ENCODE peak calls at places on chromosomes 12 and 14, in ten cellular contexts. Q is astrocyte of the cerebellum; O is Calu3; I is H7; Y is astrocyte; J is PC-9; Z is hippocampal formation; D is stimulated activated CD4-positive, alpha-beta T cell treated with anti-CD3 and anti-CD28 coated beads, Interleukin-12 subunit alpha, Interleukin-12 subunit beta, amount 100 ng/mL, for 4 hours; E is CD4-positive, alpha-beta memory T cell; B is prostate gland. V is an unnamed sample.

GRCh38 chr12:109734219-109735000 is 20.8 kb downstream of the FAM222A start:
- DNase-seq in J (no peak), Z (no peak), E (no peak), B (no peak), I (peak), O (no peak), Y (no peak), D (no peak), Q (no peak), V (no peak)

GRCh38 chr14:24113379-24113800 is 1.2 kb upstream of the DCAF11 start:
- DNase-seq in B (no peak), D (no peak), Q (no peak), O (no peak), Z (no peak), I (no peak), E (no peak), Y (no peak), J (no peak), V (no peak)

GRCh38 chr12:123268850-123269249 is 2.8 kb downstream of the CDK2AP1 start:
- DNase-seq in D (no peak), O (no peak), J (no peak), B (no peak), E (no peak), Y (no peak), I (peak), Z (peak), Q (no peak), V (no peak)

GRCh38 chr12:53236443-53237111 is 4.6 kb upstream of the RARG start:
- DNase-seq in B (no peak), Q (no peak), I (peak), J (no peak), Z (no peak), E (peak), D (no peak), O (no peak), Y (no peak), V (no peak)

GRCh38 chr12:12185424-12185823 is 81.4 kb downstream of the LRP6 start:
- DNase-seq in D (no peak), E (no peak), O (no peak), Q (no peak), Y (no peak), I (no peak), J (no peak), Z (no peak), B (no peak), V (no peak)

GRCh38 chr12:3453947-3454675 is 36.9 kb upstream of the PRMT8 start:
- DNase-seq in Z (no peak), J (peak), E (no peak), I (peak), Q (peak), Y (peak), O (peak), D (no peak), B (no peak), V (no peak)

GRCh38 chr12:87848248-87848868 is 180.8 kb downstream of the C12orf50 start:
- DNase-seq in B (peak), D (no peak), Y (peak), J (no peak), Q (peak), E (peak), I (peak), Z (no peak), O (peak), V (peak)

GRCh38 chr12:105322070-105322469 is 8.4 kb upstream of the C12orf75 start:
- DNase-seq in O (no peak), J (no peak), D (no peak), I (no peak), B (no peak), Y (peak), E (no peak), Q (no peak), Z (no peak), V (no peak)

GRCh38 chr14:86858043-86858442 is 1134.9 kb downstream of the GALC start:
- DNase-seq in J (no peak), Y (peak), Q (peak), E (no peak), Z (no peak), O (no peak), D (no peak), I (no peak), B (no peak), V (no peak)

GRCh38 chr12:57008113-57008687 is 1.9 kb upstream of the ZBTB39 start:
- DNase-seq in E (peak), B (no peak), D (no peak), Z (no peak), Q (peak), J (peak), O (peak), I (peak), Y (peak), V (no peak)

GRCh38 chr14:28599191-28599590 is 167.4 kb upstream of the FOXG1 start:
- DNase-seq in Y (no peak), B (no peak), I (no peak), Z (no peak), J (no peak), Q (no peak), D (no peak), E (no peak), O (no peak), V (no peak)

GRCh38 chr12:76012656-76013055 is 18.9 kb downstream of the PHLDA1 start:
- DNase-seq in D (no peak), Q (no peak), B (no peak), E (no peak), O (no peak), Y (no peak), Z (no peak), J (no peak), I (no peak), V (no peak)

GRCh38 chr14:90903101-90903500 is 86.9 kb upstream of the TTC7B start:
- DNase-seq in D (peak), B (peak), Y (peak), Z (peak), J (peak), I (peak), Q (peak), E (peak), O (peak), V (peak)

GRCh38 chr14:67358914-67359313 is 690 bp downstream of the ATP6V1D start:
- DNase-seq in Y (no peak), I (peak), Q (no peak), B (no peak), D (no peak), J (no peak), Z (no peak), E (no peak), O (no peak), V (no peak)

GRCh38 chr14:103930051-103930604 is 1.9 kb downstream of the TDRD9 start:
- DNase-seq in I (no peak), E (no peak), Q (no peak), D (no peak), O (no peak), J (peak), Z (no peak), Y (no peak), B (no peak), V (no peak)

GRCh38 chr12:31558521-31558920 is 32.4 kb downstream of the DENND5B start:
- DNase-seq in B (no peak), Z (no peak), D (no peak), I (no peak), O (no peak), E (no peak), Q (no peak), Y (peak), J (no peak), V (no peak)